ENCODE peak calls at places on chromosomes 6 and 20, in four cellular contexts. X is hepatocyte, B is tibial nerve, T is esophagus squamous epithelium. K is an unnamed sample.

GRCh38 chr6:32244270-32244669 is 20.4 kb upstream of the NOTCH4 start:
- DNase-seq in X (no peak), B (peak; percentile 36), T (no peak), K (peak; percentile 44)

GRCh38 chr20:952196-952795 is 36.2 kb upstream of the ANGPT4 start:
- DNase-seq in X (no peak), B (no peak), T (no peak), K (no peak)

GRCh38 chr6:84399003-84399402 is 171.6 kb upstream of the CEP162 start:
- DNase-seq in X (no peak), B (no peak), T (no peak), K (no peak)

GRCh38 chr20:56400001-56400640 is 7.7 kb downstream of the CSTF1 start:
- DNase-seq in X (peak; percentile 82), B (no peak), T (no peak), K (peak; percentile 74)

GRCh38 chr6:56040271-56040670 is 164.9 kb upstream of the BMP5 start:
- DNase-seq in X (no peak), B (no peak), T (no peak), K (no peak)

GRCh38 chr6:43972915-43973304 is 154.3 kb downstream of the MRPL14 start:
- DNase-seq in X (peak; percentile 78), B (no peak), T (no peak), K (no peak)

GRCh38 chr20:47816487-47817451 is 31.5 kb upstream of the SULF2 start:
- DNase-seq in X (no peak), B (no peak), T (no peak), K (no peak)

GRCh38 chr6:107679457-107679856 is 144.7 kb downstream of the SCML4 start:
- DNase-seq in X (no peak), B (no peak), T (no peak), K (peak; percentile 40)

GRCh38 chr6:131362070-131362469 is 211.0 kb upstream of the ARG1 start:
- DNase-seq in X (no peak), B (no peak), T (no peak), K (no peak)

GRCh38 chr6:84764332-84765049 is at the start of gene TBX18:
- DNase-seq in X (peak; percentile 95), B (peak; percentile 98), T (peak; percentile 17), K (peak; percentile 100)

GRCh38 chr6:127710668-127711067 is 133.7 kb downstream of the C6orf58 start:
- DNase-seq in X (no peak), B (no peak), T (no peak), K (no peak)

GRCh38 chr20:40008177-40008576 is 680.9 kb downstream of the MAFB start:
- DNase-seq in X (no peak), B (no peak), T (no peak), K (no peak)

GRCh38 chr6:170405311-170405975 is 98.9 kb downstream of the FAM120B start:
- DNase-seq in X (no peak), B (no peak), T (no peak), K (no peak)

GRCh38 chr6:113858067-113858604 is 991 bp downstream of the MARCKS start:
- DNase-seq in X (peak; percentile 68), B (peak; percentile 47), T (no peak), K (peak; percentile 54)

GRCh38 chr6:131754715-131755567 is 44.1 kb upstream of the CTAGE9 start:
- DNase-seq in X (no peak), B (no peak), T (no peak), K (no peak)

GRCh38 chr6:146709036-146709622 is 110.4 kb downstream of the ADGB start:
- DNase-seq in X (no peak), B (no peak), T (no peak), K (no peak)

GRCh38 chr20:58714340-58714922 is 21.8 kb downstream of the NPEPL1 start:
- DNase-seq in X (peak; percentile 2), B (no peak), T (no peak), K (no peak)

GRCh38 chr20:49245921-49246740 is 26.9 kb downstream of the DDX27 start:
- DNase-seq in X (peak; percentile 55), B (no peak), T (no peak), K (peak; percentile 43)

GRCh38 chr6:168145747-168146596 is 67.0 kb upstream of the FRMD1 start:
- DNase-seq in X (no peak), B (no peak), T (no peak), K (no peak)

GRCh38 chr6:95227301-95227700 is 350.0 kb upstream of the MANEA start:
- DNase-seq in X (no peak), B (no peak), T (no peak), K (no peak)

GRCh38 chr6:144415835-144416237 is 130.7 kb downstream of the UTRN start:
- DNase-seq in X (no peak), B (no peak), T (no peak), K (peak; percentile 57)

GRCh38 chr20:32810941-32811340 is 8.8 kb upstream of the MAPRE1 start:
- DNase-seq in X (no peak), B (no peak), T (no peak), K (no peak)

GRCh38 chr20:58722877-58723627 is 30.5 kb downstream of the NPEPL1 start:
- DNase-seq in X (no peak), B (no peak), T (no peak), K (no peak)

GRCh38 chr6:81562169-81562568 is 190.3 kb downstream of the TENT5A start:
- DNase-seq in X (peak; percentile 71), B (no peak), T (no peak), K (peak; percentile 14)

GRCh38 chr6:157921685-157922367 is 59.8 kb upstream of the SYNJ2 start:
- DNase-seq in X (no peak), B (no peak), T (no peak), K (no peak)

GRCh38 chr20:4962257-4962855 is 39.0 kb downstream of the SLC23A2 start:
- DNase-seq in X (no peak), B (no peak), T (no peak), K (peak; percentile 42)

DNA sequence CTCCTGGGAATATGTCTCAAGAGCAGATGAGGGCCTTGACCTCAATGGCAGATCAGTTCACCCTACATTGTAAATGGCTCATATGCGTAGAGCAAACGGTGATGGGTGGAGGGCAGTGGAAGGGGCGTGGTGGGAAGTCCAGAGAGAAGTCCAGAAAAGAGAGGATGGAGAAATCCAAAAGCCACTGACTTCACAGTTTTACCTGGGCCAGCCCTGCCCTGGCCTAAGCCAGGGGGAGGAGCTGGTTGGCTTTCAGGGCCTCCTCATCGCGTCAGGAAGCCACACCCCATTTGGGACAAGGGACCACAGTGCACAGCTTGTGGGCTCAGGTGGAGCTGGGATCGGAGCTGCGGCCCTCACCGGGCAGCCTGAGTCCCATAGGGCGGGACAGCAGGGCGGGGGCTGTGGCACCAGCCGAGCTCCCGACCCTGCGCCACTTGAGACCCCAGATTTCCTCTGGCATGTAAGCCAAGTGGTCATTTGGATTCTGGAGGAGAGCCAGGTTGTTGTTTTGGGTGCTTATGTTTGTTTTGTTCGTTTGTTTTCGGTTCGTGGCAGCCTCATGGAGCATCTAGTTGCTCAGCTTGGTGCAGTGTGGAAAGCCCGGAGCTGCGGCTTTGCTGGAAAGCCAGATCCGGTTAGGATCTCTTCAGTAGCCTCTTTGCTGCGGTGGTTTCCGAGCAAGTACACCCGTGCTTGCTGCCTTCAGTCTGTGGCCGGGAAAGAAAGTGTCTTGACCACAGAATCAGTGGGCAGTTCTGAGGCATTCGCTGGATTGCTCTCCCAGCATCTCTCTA is 42.2 kb downstream of the RIOK1 start:
- DNase-seq in X (no peak), B (no peak), T (no peak), K (no peak)
- H3K4me1 ChIP-seq in X (no peaks in the 10 kb centered on the region), B (no peaks in the 10 kb centered on the region), T (no peaks in the 10 kb centered on the region), K (no peaks in the 10 kb centered on the region)

GRCh38 chr20:17210387-17210786 is 16.5 kb upstream of the PCSK2 start:
- DNase-seq in X (no peak), B (no peak), T (no peak), K (no peak)

GRCh38 chr20:17210983-17211382 is 15.9 kb upstream of the PCSK2 start:
- DNase-seq in X (peak; percentile 10), B (no peak), T (no peak), K (no peak)

DNA sequence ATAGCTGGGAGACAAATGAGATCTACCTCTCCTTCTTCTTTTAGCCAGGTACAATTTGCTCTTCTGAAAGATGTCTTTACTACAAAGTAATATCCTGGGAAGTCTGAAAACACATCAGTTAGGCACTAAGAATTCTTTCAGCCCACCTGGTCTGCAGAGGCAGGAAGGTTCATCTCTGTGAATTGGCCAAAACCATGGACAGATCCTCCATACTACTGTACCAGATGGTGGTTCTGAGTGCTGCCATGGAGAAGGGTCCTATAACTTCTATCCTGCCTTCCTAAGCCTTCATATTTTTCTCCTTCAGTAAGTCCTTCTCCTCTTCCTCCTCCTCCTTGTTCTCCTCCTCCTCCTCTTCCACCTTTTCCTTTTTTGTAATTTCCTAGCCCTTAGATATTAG is 11.7 kb upstream of the PCSK2 start:
- DNase-seq in X (no peak), B (no peak), T (no peak), K (peak; percentile 9)
- H3K27ac ChIP-seq in X (no peak overlapping the region), B (no peak overlapping the region), T (no peak overlapping the region), K (no peak overlapping the region)

GRCh38 chr20:1955289-1955688 is 38.6 kb downstream of the PDYN start:
- DNase-seq in X (no peak), B (no peak), T (no peak), K (no peak)
- H3K4me3 ChIP-seq in X (no peak overlapping the region), B (no peak overlapping the region), T (no peak overlapping the region), K (no peak overlapping the region)

DNA sequence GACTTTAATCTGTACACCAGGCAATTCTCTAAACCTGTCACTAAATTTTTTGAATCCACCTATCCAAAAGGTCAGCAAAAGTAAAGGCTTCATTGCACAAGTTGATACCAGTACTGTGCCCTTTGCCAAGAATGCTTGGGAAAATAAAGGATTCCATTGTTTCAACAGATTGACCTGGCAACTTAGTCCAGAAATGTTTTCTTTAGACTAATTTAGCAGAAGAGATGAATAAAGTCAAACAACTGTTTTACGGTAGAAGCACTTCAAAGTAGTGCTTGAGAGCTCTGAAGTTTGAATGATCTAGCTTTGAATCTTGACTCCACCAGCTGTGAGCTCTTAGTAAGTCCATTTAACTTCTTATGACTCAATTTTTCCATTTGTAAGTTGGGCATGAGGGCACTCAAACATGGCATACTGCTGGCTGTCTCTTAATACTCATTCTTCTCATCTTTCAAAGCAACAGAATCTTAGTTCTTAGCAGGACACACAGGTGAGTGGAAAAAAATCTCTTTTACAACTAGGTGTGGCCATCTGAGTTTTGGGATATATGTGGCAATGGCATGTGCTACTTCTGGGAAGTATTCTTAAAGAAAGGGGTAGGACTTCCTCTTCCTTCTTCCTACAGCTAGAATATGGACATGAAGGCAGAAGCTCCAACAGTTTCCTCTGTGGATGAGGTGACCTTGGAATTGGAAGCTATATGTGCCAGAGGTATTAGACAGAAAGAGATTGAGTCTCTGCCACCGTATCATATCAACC is 55.9 kb upstream of the LOC128125822 start:
- DNase-seq in X (no peak), B (no peak), T (no peak), K (no peak)
- H3K4me1 ChIP-seq in X (peaks cover 4% of the 10 kb centered on the region), B (no peaks in the 10 kb centered on the region), T (peaks cover 5% of the 10 kb centered on the region), K (no peaks in the 10 kb centered on the region)

K was measured in cardiac muscle cell.